ENCODE peak calls at places on chromosomes 12 and 14, in ten cellular contexts. P is T1000; Z is astrocyte; R is aorta; T is NCI-H2081; M is central memory CD8-positive, alpha-beta T cell; Y is posterior cingulate gyrus; E is CD8-positive, alpha-beta memory T cell; U is mesendoderm; C is KBM-7. I is an unnamed sample.

GRCh38 chr12:52600941-52601481 is at the start of gene KRT72:
- DNase-seq in M (no peak), Z (no peak), T (no peak), U (no peak), E (no peak), R (no peak), C (no peak), P (no peak), Y (no peak), I (no peak)

GRCh38 chr14:26199599-26200370 is 398.0 kb downstream of the NOVA1 start:
- DNase-seq in U (peak), M (no peak), E (no peak), Y (no peak), R (no peak), C (peak), T (peak), Z (peak), P (peak), I (no peak)

GRCh38 chr14:25121342-25122129 is 71.6 kb upstream of the STXBP6 start:
- DNase-seq in P (peak), C (no peak), T (no peak), Y (no peak), U (peak), R (no peak), E (no peak), M (no peak), Z (peak), I (no peak)

GRCh38 chr14:99566009-99566389 is 38.0 kb downstream of the CCDC85C start:
- DNase-seq in U (no peak), P (no peak), R (no peak), Z (no peak), Y (no peak), C (no peak), E (no peak), T (peak), M (no peak), I (no peak)

GRCh38 chr12:98973395-98973794 is 328.3 kb downstream of the APAF1 start:
- DNase-seq in T (no peak), C (no peak), P (no peak), R (no peak), Z (peak), U (peak), M (no peak), Y (no peak), E (no peak), I (no peak)

GRCh38 chr12:49583361-49584094 is 15.6 kb upstream of the MCRS1 start:
- DNase-seq in Y (peak), T (no peak), E (no peak), C (no peak), P (no peak), R (no peak), Z (no peak), M (no peak), U (no peak), I (no peak)

GRCh38 chr14:38959021-38959420 is 144.0 kb downstream of the SEC23A start:
- DNase-seq in M (no peak), E (no peak), U (no peak), Y (no peak), C (no peak), Z (peak), P (no peak), T (no peak), R (no peak), I (no peak)

GRCh38 chr12:13816394-13816793 is 165.0 kb downstream of the GRIN2B start:
- DNase-seq in C (no peak), R (no peak), Y (no peak), Z (no peak), T (no peak), P (no peak), U (peak), M (no peak), E (no peak), I (no peak)

GRCh38 chr14:80946797-80947196 is 5.3 kb upstream of the CEP128 start:
- DNase-seq in Y (no peak), P (no peak), C (no peak), M (no peak), U (no peak), T (no peak), R (no peak), Z (no peak), E (no peak), I (no peak)

I was measured in activated T-helper 2 cell treated with anti-CD3 and anti-CD28 coated beads, Interferon-gamma antibody, Interleukin-2, Interleukin-4, amounts not matched to agents 10 μg/mL and 5 μg/mL and 100 μg/mL, durations not matched to agents 14 hours and 24 hours and 36 hours.